ENCODE peak calls at places on chromosomes 11 and 22, in nine cellular contexts. Z, W, P, Y, V, I, G, F and B are unnamed samples. For H3K27me3, the result is how much of the 10 kb centered on the place peaks cover.

GRCh38 chr11:34519595-34520235 is 6.1 kb upstream of the ELF5 start:
- DNase-seq in Y (no peak), W (no peak), G (no peak), I (no peak), P (no peak), V (no peak), Z (peak), F (no peak), B (no peak)

GRCh38 chr22:37559901-37560681 is at the start of gene CDC42EP1:
- DNase-seq in F (peak), V (peak), I (peak), Z (no peak), P (no peak), G (no peak), W (peak), Y (no peak), B (peak)

GRCh38 chr11:77322926-77323590 is 21.6 kb upstream of the GDPD4 start:
- DNase-seq in W (no peak), V (peak), F (no peak), P (no peak), G (no peak), Y (no peak), Z (no peak), I (no peak), B (no peak)

GRCh38 chr11:69808708-69809107 is 10.5 kb downstream of the FGF3 start:
- DNase-seq in V (peak), Y (no peak), Z (no peak), W (peak), I (no peak), P (peak), G (no peak), F (no peak), B (no peak)

GRCh38 chr11:57429946-57430345 is 3.0 kb upstream of the SLC43A3 start:
- DNase-seq in I (no peak), F (peak), W (no peak), Y (no peak), G (no peak), P (no peak), Z (no peak), V (no peak), B (no peak)

GRCh38 chr11:125123947-125124633 is 12.7 kb upstream of the TMEM218 start:
- DNase-seq in V (peak), G (peak), F (peak), Z (peak), I (peak), W (peak), Y (no peak), P (peak), B (peak)

GRCh38 chr11:111229604-111230003 is 15.9 kb upstream of the POU2AF2 start:
- DNase-seq in I (no peak), V (no peak), G (no peak), W (no peak), P (no peak), Z (no peak), Y (no peak), F (no peak), B (no peak)

GRCh38 chr11:15699978-15700377 is 585.3 kb downstream of the INSC start:
- DNase-seq in V (no peak), Z (no peak), Y (no peak), G (no peak), P (no peak), W (no peak), F (no peak), I (no peak), B (no peak)

GRCh38 chr11:10490398-10491232 is 35.6 kb downstream of the AMPD3 start:
- DNase-seq in F (peak), I (peak), W (no peak), P (peak), G (peak), Y (peak), Z (peak), V (peak), B (peak)

GRCh38 chr11:65095974-65096806 is at the start of gene VPS51:
- DNase-seq in Y (peak), I (peak), P (peak), W (peak), F (peak), Z (peak), G (peak), V (peak), B (peak)

GRCh38 chr11:65100674-65101350 is 4.8 kb downstream of the VPS51 start:
- DNase-seq in Y (no peak), P (no peak), G (no peak), Z (no peak), F (no peak), W (no peak), I (no peak), V (no peak), B (no peak)

GRCh38 chr11:65096926-65097325 is 912 bp downstream of the VPS51 start:
- DNase-seq in V (no peak), W (no peak), Y (no peak), Z (no peak), G (no peak), P (no peak), F (no peak), I (no peak), B (no peak)

GRCh38 chr11:65090628-65091027 is 5.4 kb upstream of the VPS51 start:
- DNase-seq in V (no peak), P (no peak), F (no peak), I (no peak), G (peak), W (no peak), Y (no peak), Z (no peak), B (no peak)

GRCh38 chr11:65095427-65095826 is 587 bp upstream of the VPS51 start:
- DNase-seq in Y (no peak), Z (no peak), P (no peak), F (no peak), W (no peak), V (no peak), I (no peak), G (no peak), B (no peak)
- H3K4me3 ChIP-seq in Y (peak), Z (peak), P (peak), F (peak), W (peak), V (peak), I (no peak), G (no peak), B (no peak)

DNA sequence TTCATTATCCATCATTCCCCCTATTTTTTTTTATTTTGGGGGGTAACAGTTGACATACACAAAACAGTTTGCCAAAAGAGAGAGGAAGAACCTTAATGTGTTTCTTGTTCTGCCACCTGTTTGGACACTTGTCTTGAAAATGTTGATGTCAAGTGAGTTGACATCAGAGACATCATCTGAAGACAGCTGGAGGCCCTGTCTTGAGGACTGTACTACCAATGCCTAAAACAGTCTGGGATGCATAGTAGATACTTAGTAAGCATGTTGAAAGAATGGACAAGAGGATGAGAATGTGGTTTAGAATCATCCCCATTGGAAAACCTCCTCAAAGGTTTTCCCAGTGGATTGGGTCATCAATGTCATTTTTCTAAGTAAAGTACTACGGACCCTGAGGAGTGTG is 2.4 kb upstream of the ARHGEF12 start:
- DNase-seq in V (no peak), I (no peak), F (no peak), W (no peak), G (no peak), Y (no peak), P (no peak), Z (no peak), B (no peak)
- H3K27me3 ChIP-seq in V (under half), I (under half), F (under half), W (under half), G (under half), Y (under half), P (under half), Z (under half), B (under half)

DNA sequence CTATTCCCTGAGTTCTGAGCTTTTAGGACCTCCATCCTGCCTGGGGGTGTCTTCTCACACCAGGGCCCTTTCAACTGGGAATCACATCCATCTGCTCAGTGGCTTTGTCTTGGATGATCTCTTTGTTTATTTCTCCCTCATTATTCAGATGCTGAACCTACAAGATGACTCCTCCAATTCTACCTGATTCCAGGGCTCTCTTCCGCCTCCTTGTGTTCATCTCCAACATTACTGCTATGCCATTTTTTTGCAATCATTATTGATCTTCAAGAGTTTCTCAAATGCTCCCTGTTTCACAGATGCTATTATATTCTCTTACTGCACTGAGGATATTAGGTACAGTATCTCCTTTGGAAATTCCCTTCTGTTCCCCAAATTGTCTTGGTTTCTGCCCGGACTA is 307.7 kb downstream of the SHANK2 start:
- DNase-seq in V (no peak), P (no peak), W (peak), F (no peak), Y (no peak), I (no peak), Z (no peak), G (no peak), B (no peak)
- TF ChIP-seq CTCF in V (no peak), P (no peak), W (peak), F (no peak), Y (no peak), I (no peak), Z (no peak), G (no peak), B (no peak)

GRCh38 chr11:76038608-76039007 is 167.7 kb downstream of the WNT11 start:
- DNase-seq in P (no peak), V (no peak), F (no peak), Z (no peak), W (no peak), G (no peak), I (no peak), Y (no peak), B (no peak)
- H3K4me3 ChIP-seq in P (no peak), V (no peak), F (no peak), Z (no peak), W (no peak), G (no peak), I (no peak), Y (no peak), B (no peak)

DNA sequence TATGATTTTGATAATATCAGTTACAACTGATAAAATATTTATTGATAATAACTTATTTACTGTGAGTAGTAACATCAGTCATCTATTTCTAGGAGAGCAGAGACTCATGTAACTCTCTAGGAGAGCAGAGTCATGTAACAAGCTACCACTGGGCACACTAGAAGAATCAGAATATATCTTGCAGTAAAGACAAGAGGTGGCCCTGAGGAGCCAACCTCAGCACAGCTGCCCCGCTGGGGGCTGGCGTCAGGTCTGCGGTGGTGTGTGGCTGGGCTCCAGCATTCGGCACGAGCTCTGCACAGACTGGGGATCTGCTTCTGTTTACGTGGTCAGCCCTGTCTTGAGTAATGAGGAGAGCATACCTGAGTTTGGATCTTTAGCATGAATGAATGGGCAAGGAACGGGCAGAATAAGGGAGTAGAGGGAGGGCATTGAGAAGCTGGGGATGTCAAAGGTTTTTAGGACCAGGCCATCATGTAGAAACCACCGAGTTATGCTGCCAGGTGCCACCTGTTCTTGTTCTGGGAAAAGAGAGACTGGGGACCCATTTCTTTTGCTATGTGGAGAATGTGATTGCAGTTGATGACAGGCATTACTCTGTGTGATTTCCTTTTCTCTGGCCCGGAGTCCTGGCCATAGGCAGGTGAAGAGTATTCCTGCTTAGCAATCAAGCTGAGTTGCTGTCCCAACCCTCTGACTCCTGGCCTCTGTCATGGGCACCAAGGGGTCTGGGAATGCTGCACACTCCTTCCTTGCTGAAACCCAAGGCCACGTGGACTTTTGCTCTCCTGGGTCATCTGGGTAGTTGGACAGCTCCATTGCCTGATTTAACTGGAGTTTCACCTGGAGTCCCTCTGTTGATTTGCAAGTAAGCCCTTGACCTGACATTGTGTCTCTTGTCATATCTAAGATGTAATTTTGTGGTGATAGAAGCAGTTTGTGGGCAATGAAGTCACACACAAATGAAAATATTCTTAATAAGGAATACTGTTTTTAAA is 50.9 kb upstream of the HEPHL1 start:
- DNase-seq in G (no peak), Y (no peak), Z (no peak), W (peak), P (no peak), V (no peak), I (no peak), F (no peak), B (no peak)
- H3K27me3 ChIP-seq in G (under half), Y (under half), Z (under half), W (under half), P (under half), V (under half), I (under half), F (under half), B (under half)

GRCh38 chr11:68383976-68384501 is 71.6 kb downstream of the LRP5 start:
- DNase-seq in V (no peak), Y (peak), W (peak), G (peak), I (peak), P (peak), Z (peak), F (peak), B (peak)
- TF ChIP-seq CTCF in V (peak), Y (peak), W (peak), G (peak), I (peak), P (peak), Z (peak), F (peak), B (peak)

DNA sequence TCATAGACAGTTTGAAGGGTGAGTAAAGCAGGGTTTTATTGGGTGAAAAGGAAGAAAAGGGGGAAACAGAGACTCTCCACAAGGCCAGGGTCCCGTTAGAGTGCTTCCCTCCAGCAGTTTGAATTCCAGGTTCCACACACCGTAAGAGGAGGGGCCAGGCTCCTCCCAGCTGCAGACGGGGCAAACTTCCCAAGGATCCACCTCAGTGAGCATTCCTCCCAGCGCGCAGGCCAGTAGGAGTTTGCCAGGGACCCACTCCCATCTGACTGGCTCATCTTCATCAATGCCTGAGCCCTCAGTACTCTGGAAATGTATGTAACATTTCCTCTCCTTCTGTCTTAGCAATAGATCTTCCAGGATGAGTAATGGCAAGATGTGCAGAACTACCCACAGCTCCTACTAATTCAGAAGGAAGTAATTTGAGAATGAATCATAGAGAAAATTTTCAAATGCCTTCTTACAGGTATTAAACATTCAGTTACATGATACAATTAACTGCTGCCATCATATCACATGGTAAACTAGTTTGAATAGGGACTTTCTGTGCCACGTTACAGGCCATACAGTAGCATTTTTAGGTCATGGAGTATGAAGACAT is 34.0 kb upstream of the TRPC6 start:
- DNase-seq in Y (no peak), P (no peak), V (peak), W (peak), Z (peak), F (no peak), I (no peak), G (no peak), B (no peak)
- H3K4me3 ChIP-seq in Y (no peak), P (no peak), V (no peak), W (no peak), Z (no peak), F (no peak), I (no peak), G (no peak), B (no peak)

GRCh38 chr11:65792456-65792855 is 5.6 kb downstream of the OVOL1 start:
- DNase-seq in Z (no peak), P (no peak), V (no peak), I (no peak), W (no peak), Y (no peak), F (no peak), G (no peak), B (no peak)
- H3K27me3 ChIP-seq in Z (under half), P (under half), V (under half), I (under half), W (under half), Y (under half), F (under half), G (under half), B (under half)

GRCh38 chr11:116249561-116249960 is 523.2 kb downstream of the BUD13 start:
- DNase-seq in Z (no peak), Y (no peak), W (peak), P (no peak), G (no peak), I (no peak), V (no peak), F (no peak), B (no peak)
- TF ChIP-seq CTCF in Z (no peak), Y (no peak), W (no peak), P (no peak), G (no peak), I (no peak), V (no peak), F (no peak), B (no peak)

DNA sequence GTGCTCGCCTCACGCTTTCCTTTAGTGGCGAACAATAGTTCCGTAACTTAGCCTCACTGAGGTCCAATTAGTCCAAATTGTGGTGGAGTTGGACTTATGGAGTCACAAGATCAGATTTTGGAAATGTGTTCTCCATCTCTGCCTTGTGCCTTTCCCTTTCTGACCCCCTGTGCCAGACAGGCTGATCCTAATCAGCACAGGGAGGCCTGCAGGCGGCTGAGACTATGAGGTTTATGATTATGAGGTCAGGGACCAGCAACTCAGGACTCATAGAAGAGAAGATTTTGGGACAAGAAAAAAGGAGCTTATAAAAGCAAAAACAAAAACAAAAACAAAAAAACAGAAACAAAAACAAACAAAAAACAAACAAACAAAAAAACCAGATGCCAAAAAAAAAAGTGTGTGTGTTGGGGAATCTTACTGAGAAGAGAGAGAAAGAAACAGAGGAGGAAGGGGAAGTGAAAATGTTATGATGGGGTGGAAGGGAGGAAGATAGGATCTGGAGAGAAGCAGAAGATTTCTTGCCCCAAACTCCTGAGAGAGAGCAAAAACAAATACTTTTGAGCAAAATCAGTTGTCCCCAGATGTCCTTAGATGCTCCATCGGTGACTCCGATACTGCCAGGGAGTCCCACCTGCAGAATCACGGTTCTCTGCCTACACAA is 20.1 kb upstream of the GRAMD1B start:
- DNase-seq in F (no peak), P (no peak), I (no peak), G (no peak), V (no peak), Y (no peak), W (no peak), Z (no peak), B (no peak)
- H3K4me3 ChIP-seq in F (no peak), P (no peak), I (no peak), G (no peak), V (no peak), Y (no peak), W (no peak), Z (no peak), B (no peak)